ENCODE peak calls at places on chromosomes 2 and 18, in four cellular contexts. One of them, this sample, is unnamed.

GRCh38 chr2:124607679-124608078 is 582.6 kb downstream of the CNTNAP5 start:
- DNase-seq in RWPE1: no peak
- DNase-seq in IMR-90: no peak
- DNase-seq in tibial artery: no peak
- DNase-seq in this sample: no peak

GRCh38 chr2:170605862-170606261 is 109.3 kb upstream of the SP5 start:
- DNase-seq in RWPE1: no peak
- DNase-seq in IMR-90: no peak
- DNase-seq in tibial artery: no peak
- DNase-seq in this sample: no peak

GRCh38 chr2:72917875-72918660 is 749 bp downstream of the EMX1 start:
- DNase-seq in RWPE1: no peak
- DNase-seq in IMR-90: no peak
- DNase-seq in tibial artery: peak
- DNase-seq in this sample: no peak

GRCh38 chr2:57987835-57988573 is 58.6 kb upstream of the VRK2 start:
- DNase-seq in RWPE1: no peak
- DNase-seq in IMR-90: no peak
- DNase-seq in tibial artery: no peak
- DNase-seq in this sample: no peak

GRCh38 chr2:196372276-196372809 is 201.0 kb upstream of the STK17B start:
- DNase-seq in RWPE1: no peak
- DNase-seq in IMR-90: no peak
- DNase-seq in tibial artery: no peak
- DNase-seq in this sample: no peak

GRCh38 chr2:9106338-9107167 is 100.1 kb upstream of the ASAP2 start:
- DNase-seq in RWPE1: no peak
- DNase-seq in IMR-90: no peak
- DNase-seq in tibial artery: no peak
- DNase-seq in this sample: no peak

GRCh38 chr2:174606336-174606735 is 8.7 kb upstream of the WIPF1 start:
- DNase-seq in RWPE1: peak
- DNase-seq in IMR-90: peak
- DNase-seq in tibial artery: no peak
- DNase-seq in this sample: no peak

GRCh38 chr2:108449410-108450200 is 599 bp downstream of the GCC2 start:
- DNase-seq in RWPE1: peak
- DNase-seq in IMR-90: peak
- DNase-seq in tibial artery: no peak
- DNase-seq in this sample: no peak

GRCh38 chr2:134181219-134181618 is 72.7 kb upstream of the MGAT5 start:
- DNase-seq in RWPE1: peak
- DNase-seq in IMR-90: no peak
- DNase-seq in tibial artery: no peak
- DNase-seq in this sample: peak

GRCh38 chr18:12346240-12346565 is 30.8 kb downstream of the AFG3L2 start:
- DNase-seq in RWPE1: no peak
- DNase-seq in IMR-90: no peak
- DNase-seq in tibial artery: no peak
- DNase-seq in this sample: no peak

GRCh38 chr2:74026674-74027294 is 42.1 kb downstream of the TET3 start:
- DNase-seq in RWPE1: no peak
- DNase-seq in IMR-90: no peak
- DNase-seq in tibial artery: no peak
- DNase-seq in this sample: no peak

GRCh38 chr2:134669731-134670669 is 48.8 kb downstream of the TMEM163 start:
- DNase-seq in RWPE1: no peak
- DNase-seq in IMR-90: no peak
- DNase-seq in tibial artery: no peak
- DNase-seq in this sample: no peak

GRCh38 chr2:217404236-217404760 is 544.4 kb upstream of the TNP1 start:
- DNase-seq in RWPE1: no peak
- DNase-seq in IMR-90: no peak
- DNase-seq in tibial artery: no peak
- DNase-seq in this sample: no peak

GRCh38 chr2:102940684-102941083 is 178.9 kb downstream of the TMEM182 start:
- DNase-seq in RWPE1: no peak
- DNase-seq in IMR-90: no peak
- DNase-seq in tibial artery: no peak
- DNase-seq in this sample: no peak

GRCh38 chr18:13112982-13113381 is 105.6 kb upstream of the LDLRAD4 start:
- DNase-seq in RWPE1: no peak
- DNase-seq in IMR-90: peak
- DNase-seq in tibial artery: no peak
- DNase-seq in this sample: no peak

GRCh38 chr2:108323619-108324018 is 34.9 kb downstream of the SULT1C2 start:
- DNase-seq in RWPE1: peak
- DNase-seq in IMR-90: peak
- DNase-seq in tibial artery: no peak
- DNase-seq in this sample: no peak

GRCh38 chr2:216858312-216858711 is 1.6 kb downstream of the TNP1 start:
- DNase-seq in RWPE1: no peak
- DNase-seq in IMR-90: peak
- DNase-seq in tibial artery: no peak
- DNase-seq in this sample: no peak

GRCh38 chr2:48900321-48901014 is 144.9 kb upstream of the LHCGR start:
- DNase-seq in RWPE1: no peak
- DNase-seq in IMR-90: no peak
- DNase-seq in tibial artery: no peak
- DNase-seq in this sample: no peak

GRCh38 chr2:221372156-221372870 is 199.8 kb downstream of the EPHA4 start:
- DNase-seq in RWPE1: no peak
- DNase-seq in IMR-90: no peak
- DNase-seq in tibial artery: no peak
- DNase-seq in this sample: no peak

DNA sequence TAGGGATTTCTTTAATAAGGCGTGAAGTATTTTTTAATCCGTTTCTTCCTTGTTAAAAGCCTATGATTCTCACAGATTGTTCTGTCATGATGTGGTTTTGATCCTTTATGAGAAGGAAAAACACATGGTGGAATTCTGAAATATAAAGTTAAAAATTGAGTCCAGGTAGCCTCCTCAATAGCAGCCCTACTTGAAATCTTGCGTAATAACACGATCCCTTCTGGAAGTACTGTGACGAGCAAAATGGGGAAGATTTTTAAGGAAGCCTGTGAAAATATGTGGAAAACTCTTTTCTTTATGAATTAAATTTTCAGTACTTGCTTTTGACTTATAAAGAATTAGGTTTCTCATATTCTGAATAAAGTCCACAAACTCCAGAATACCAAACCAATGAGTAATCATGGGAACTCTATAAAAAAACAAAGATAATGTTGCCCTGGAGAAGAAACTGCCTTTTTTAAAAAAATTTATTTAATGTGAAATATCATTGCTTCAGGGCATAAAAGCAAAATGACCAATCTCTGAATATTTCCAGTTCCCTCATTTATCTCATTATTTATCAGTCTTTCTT is 476.4 kb upstream of the ZEB2 start:
- DNase-seq in RWPE1: peak
- DNase-seq in IMR-90: peak
- DNase-seq in tibial artery: no peak
- DNase-seq in this sample: no peak
- H3K27ac ChIP-seq in RWPE1: no peak
- H3K27ac ChIP-seq in IMR-90: no peak
- H3K27ac ChIP-seq in tibial artery: peak
- H3K27ac ChIP-seq in this sample: no peak

DNA sequence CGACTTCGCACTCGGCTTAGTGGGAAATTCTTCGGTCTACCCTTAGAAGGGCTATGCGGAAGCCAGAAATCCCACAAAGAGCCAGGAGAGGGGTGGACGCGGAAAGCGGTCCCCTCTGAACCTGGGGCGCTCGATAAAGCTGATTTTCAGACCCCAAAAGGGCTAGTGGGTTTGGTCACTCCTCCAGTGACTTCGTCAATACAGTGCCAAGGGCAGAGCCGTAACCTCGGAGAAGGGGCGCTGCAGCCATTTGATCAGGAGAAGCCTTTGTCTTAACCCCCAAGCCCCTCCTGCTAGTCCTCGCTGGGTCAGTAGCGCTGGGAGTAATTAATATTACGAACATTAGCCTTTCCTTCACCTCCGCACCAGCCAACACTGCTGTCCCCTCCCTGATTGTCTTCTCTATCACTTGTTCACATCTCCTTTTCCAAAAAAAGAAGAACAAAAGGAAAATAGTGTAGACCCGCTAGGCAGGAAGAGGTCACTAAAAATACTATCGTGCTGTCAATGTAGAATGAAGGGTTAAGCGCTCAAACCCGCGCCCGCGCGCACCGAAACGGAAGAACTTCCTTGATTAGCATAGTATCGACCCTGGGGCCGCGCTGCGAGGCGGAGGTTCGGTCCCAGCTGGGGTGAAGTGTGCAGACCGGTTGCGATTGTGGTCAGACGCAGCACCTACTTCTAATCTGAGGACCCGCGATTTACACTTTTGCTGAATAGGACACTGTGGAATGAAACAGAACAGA is 63.3 kb upstream of the MAPRE2 start:
- DNase-seq in RWPE1: no peak
- DNase-seq in IMR-90: peak
- DNase-seq in tibial artery: no peak
- DNase-seq in this sample: peak
- H3K27ac ChIP-seq in RWPE1: no peak
- H3K27ac ChIP-seq in IMR-90: no peak
- H3K27ac ChIP-seq in tibial artery: peak
- H3K27ac ChIP-seq in this sample: peak

GRCh38 chr18:43876286-43877082 is 599.2 kb upstream of the SYT4 start:
- DNase-seq in RWPE1: no peak
- DNase-seq in IMR-90: no peak
- DNase-seq in tibial artery: no peak
- DNase-seq in this sample: no peak

GRCh38 chr18:43877922-43878321 is 600.6 kb upstream of the SYT4 start:
- DNase-seq in RWPE1: no peak
- DNase-seq in IMR-90: no peak
- DNase-seq in tibial artery: no peak
- DNase-seq in this sample: no peak

GRCh38 chr18:43879350-43879749 is 602.1 kb upstream of the SYT4 start:
- DNase-seq in RWPE1: no peak
- DNase-seq in IMR-90: no peak
- DNase-seq in tibial artery: no peak
- DNase-seq in this sample: no peak

GRCh38 chr18:43870626-43871025 is 593.3 kb upstream of the SYT4 start:
- DNase-seq in RWPE1: no peak
- DNase-seq in IMR-90: no peak
- DNase-seq in tibial artery: no peak
- DNase-seq in this sample: no peak

GRCh38 chr18:43875496-43875895 is 598.2 kb upstream of the SYT4 start:
- DNase-seq in RWPE1: no peak
- DNase-seq in IMR-90: no peak
- DNase-seq in tibial artery: no peak
- DNase-seq in this sample: no peak
- H3K27ac ChIP-seq in RWPE1: no peak
- H3K27ac ChIP-seq in IMR-90: no peak
- H3K27ac ChIP-seq in tibial artery: no peak
- H3K27ac ChIP-seq in this sample: no peak

GRCh38 chr2:111694690-111695089 is 189.3 kb downstream of the ANAPC1 start:
- DNase-seq in RWPE1: no peak
- DNase-seq in IMR-90: peak
- DNase-seq in tibial artery: peak
- DNase-seq in this sample: no peak
- H3K27ac ChIP-seq in RWPE1: no peak
- H3K27ac ChIP-seq in IMR-90: no peak
- H3K27ac ChIP-seq in tibial artery: no peak
- H3K27ac ChIP-seq in this sample: peak

GRCh38 chr2:156079845-156080244 is 252.7 kb downstream of the NR4A2 start:
- DNase-seq in RWPE1: no peak
- DNase-seq in IMR-90: no peak
- DNase-seq in tibial artery: no peak
- DNase-seq in this sample: no peak

DNA sequence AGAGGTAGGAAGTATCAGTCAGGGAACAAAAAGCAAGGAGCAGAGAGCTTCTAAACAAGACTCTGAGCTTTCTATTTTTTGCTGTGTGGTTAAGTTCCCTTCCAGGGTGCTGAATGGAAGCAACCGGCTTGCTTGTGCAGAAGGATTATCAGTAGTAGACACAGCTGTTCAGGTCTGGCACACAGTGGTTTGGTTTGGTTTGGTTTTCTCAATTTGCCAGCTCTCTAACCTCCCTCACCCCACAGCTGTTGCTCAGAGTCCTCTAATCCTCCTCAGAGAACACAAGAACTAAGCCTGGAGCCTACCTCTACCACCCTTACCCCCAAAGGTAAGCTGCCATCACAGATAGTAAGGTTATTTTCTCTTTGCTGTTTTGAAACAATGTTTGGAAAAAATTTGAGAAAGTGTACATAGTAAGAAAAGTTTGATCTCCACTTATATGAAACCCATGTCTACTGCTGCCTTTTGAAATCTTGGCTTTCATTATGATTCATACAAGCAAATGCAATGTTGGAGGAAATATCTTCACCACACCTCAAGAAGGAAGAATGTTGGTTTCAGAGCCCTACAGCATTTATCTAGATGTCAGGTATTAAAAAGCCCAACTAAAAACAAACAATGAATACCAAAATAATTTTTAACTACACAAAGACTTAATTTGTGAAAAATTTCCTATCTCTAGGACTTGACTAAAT is 255.3 kb downstream of the NR4A2 start:
- DNase-seq in RWPE1: no peak
- DNase-seq in IMR-90: no peak
- DNase-seq in tibial artery: no peak
- DNase-seq in this sample: no peak
- H3K27ac ChIP-seq in RWPE1: no peak
- H3K27ac ChIP-seq in IMR-90: no peak
- H3K27ac ChIP-seq in tibial artery: no peak
- H3K27ac ChIP-seq in this sample: peak

GRCh38 chr2:203582468-203582867 is 47.4 kb upstream of the RAPH1 start:
- DNase-seq in RWPE1: no peak
- DNase-seq in IMR-90: peak
- DNase-seq in tibial artery: no peak
- DNase-seq in this sample: no peak

GRCh38 chr2:203580846-203581245 is 45.7 kb upstream of the RAPH1 start:
- DNase-seq in RWPE1: no peak
- DNase-seq in IMR-90: no peak
- DNase-seq in tibial artery: no peak
- DNase-seq in this sample: no peak

GRCh38 chr2:203578511-203579130 is 43.5 kb upstream of the RAPH1 start:
- DNase-seq in RWPE1: no peak
- DNase-seq in IMR-90: no peak
- DNase-seq in tibial artery: no peak
- DNase-seq in this sample: no peak

GRCh38 chr2:203579730-203580129 is 44.6 kb upstream of the RAPH1 start:
- DNase-seq in RWPE1: no peak
- DNase-seq in IMR-90: no peak
- DNase-seq in tibial artery: no peak
- DNase-seq in this sample: no peak

DNA sequence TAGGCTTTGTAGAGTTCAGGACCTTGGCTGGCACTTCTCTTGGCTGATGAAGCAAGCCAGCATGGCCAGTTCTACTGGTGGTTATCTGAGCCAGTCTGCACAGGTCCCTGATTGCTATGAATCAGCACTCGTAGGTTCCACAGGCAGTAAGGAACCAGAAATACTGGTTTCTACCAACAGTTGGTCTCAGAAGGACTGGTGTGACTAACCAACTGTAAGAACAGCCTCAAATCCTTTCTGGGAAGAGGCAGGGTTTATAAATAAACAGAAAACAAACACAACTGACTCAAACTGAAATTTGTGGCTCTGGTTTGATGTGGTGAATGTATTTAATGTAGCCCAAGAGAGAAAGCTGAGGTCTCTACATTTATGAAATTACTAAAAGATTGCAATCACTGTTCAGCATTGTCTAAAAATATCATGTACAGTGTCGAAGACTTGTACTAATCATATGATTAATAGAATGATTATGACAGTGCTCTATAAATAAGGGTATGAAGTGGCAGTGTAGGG is 44.1 kb upstream of the RAPH1 start:
- DNase-seq in RWPE1: peak
- DNase-seq in IMR-90: peak
- DNase-seq in tibial artery: no peak
- DNase-seq in this sample: peak
- H3K27ac ChIP-seq in RWPE1: no peak
- H3K27ac ChIP-seq in IMR-90: no peak
- H3K27ac ChIP-seq in tibial artery: peak
- H3K27ac ChIP-seq in this sample: peak